ENCODE peak calls at places on chromosomes 11 and 22, in nine cellular contexts. X, M, E, I, W, D, U, Z and S are unnamed samples.

GRCh38 chr11:9104581-9104980 is 13.2 kb upstream of the SCUBE2 start:
- DNase-seq in I (no peak), M (no peak), D (no peak), W (no peak), E (no peak), Z (no peak), U (no peak), X (no peak), S (no peak)

GRCh38 chr11:128451651-128452470 is 135.5 kb downstream of the ETS1 start:
- DNase-seq in E (no peak), U (no peak), X (peak), M (peak), W (no peak), I (peak), D (no peak), Z (no peak), S (peak)

GRCh38 chr22:50302041-50302541 is 5.4 kb downstream of the PLXNB2 start:
- DNase-seq in M (no peak), I (no peak), D (no peak), X (no peak), W (no peak), U (no peak), Z (no peak), E (no peak), S (no peak)

GRCh38 chr11:46682773-46683752 is 17.4 kb downstream of the ARHGAP1 start:
- DNase-seq in I (no peak), M (no peak), W (no peak), X (no peak), Z (no peak), D (no peak), E (no peak), U (no peak), S (no peak)

GRCh38 chr11:2444301-2445106 is at the start of the genes KCNQ1 and TRPM5:
- DNase-seq in I (peak), W (peak), U (no peak), M (peak), E (peak), Z (peak), D (peak), X (peak), S (no peak)

GRCh38 chr22:50184541-50185383 is 951 bp upstream of the TRABD start:
- DNase-seq in U (no peak), D (no peak), I (no peak), Z (no peak), W (no peak), E (no peak), X (no peak), M (peak), S (no peak)

GRCh38 chr11:2741377-2742131 is 41.8 kb upstream of the KCNQ1OT1 start:
- DNase-seq in M (no peak), Z (no peak), U (no peak), W (no peak), X (no peak), E (peak), D (no peak), I (no peak), S (peak)

GRCh38 chr11:1877211-1878133 is 14.2 kb downstream of the PRR33 start:
- DNase-seq in W (no peak), M (peak), Z (no peak), I (no peak), X (no peak), U (no peak), E (no peak), D (peak), S (peak)

GRCh38 chr11:61828629-61829407 is 718 bp downstream of the FADS2 start:
- DNase-seq in X (peak), D (peak), M (peak), Z (no peak), W (peak), I (peak), U (no peak), E (peak), S (no peak)

GRCh38 chr11:82731691-82732277 is 1.9 kb downstream of the FAM181B start:
- DNase-seq in E (no peak), W (no peak), U (no peak), X (peak), D (no peak), I (no peak), Z (no peak), M (no peak), S (no peak)

GRCh38 chr22:50000587-50001387 is 11.8 kb downstream of the IL17REL start:
- DNase-seq in U (no peak), Z (no peak), E (no peak), M (no peak), W (no peak), D (no peak), I (no peak), X (no peak), S (no peak)

GRCh38 chr11:48088682-48089050 is 108.3 kb downstream of the PTPRJ start:
- DNase-seq in D (peak), U (peak), M (peak), Z (no peak), X (no peak), I (peak), E (no peak), W (no peak), S (no peak)

GRCh38 chr22:20130319-20130718 is 1.3 kb upstream of the ZDHHC8 start:
- DNase-seq in I (no peak), W (peak), Z (no peak), D (peak), E (no peak), M (no peak), U (no peak), X (no peak), S (no peak)

GRCh38 chr11:119169272-119169719 is 771 bp downstream of the NLRX1 start:
- DNase-seq in X (peak), Z (no peak), U (no peak), E (no peak), D (no peak), M (no peak), W (peak), I (no peak), S (no peak)

GRCh38 chr11:112797653-112798293 is 163.4 kb upstream of the NCAM1 start:
- DNase-seq in W (no peak), X (peak), E (no peak), I (peak), U (no peak), D (no peak), M (peak), Z (no peak), S (no peak)

GRCh38 chr11:1388763-1389102 is 1.0 kb upstream of the BRSK2 start:
- DNase-seq in Z (no peak), D (peak), X (peak), W (no peak), E (no peak), I (peak), U (no peak), M (no peak), S (no peak)

GRCh38 chr11:44539971-44540370 is 25.5 kb upstream of the CD82 start:
- DNase-seq in D (peak), X (no peak), W (no peak), I (peak), M (no peak), Z (no peak), U (no peak), E (no peak), S (no peak)

GRCh38 chr11:100687630-100688395 is 725 bp downstream of the ARHGAP42 start:
- DNase-seq in I (no peak), Z (no peak), E (peak), M (peak), X (peak), W (no peak), U (peak), D (peak), S (no peak)

GRCh38 chr11:66720223-66720898 is 8.7 kb downstream of the SPTBN2 start:
- DNase-seq in W (no peak), X (peak), E (peak), U (no peak), M (peak), Z (no peak), I (peak), D (peak), S (no peak)

GRCh38 chr22:50630376-50630775 is 2.4 kb upstream of the ARSA start:
- DNase-seq in Z (no peak), W (no peak), E (peak), M (no peak), U (no peak), I (no peak), X (no peak), D (no peak), S (no peak)

GRCh38 chr11:116577273-116577672 is 195.5 kb downstream of the BUD13 start:
- DNase-seq in Z (no peak), X (no peak), D (no peak), W (no peak), E (no peak), M (no peak), I (no peak), U (no peak), S (peak)

GRCh38 chr11:99320769-99321290 is 300.1 kb downstream of the CNTN5 start:
- DNase-seq in I (no peak), M (no peak), E (no peak), X (no peak), W (no peak), U (no peak), D (no peak), Z (no peak), S (no peak)

GRCh38 chr11:62881579-62882427 is 1.1 kb downstream of the SLC3A2 start:
- DNase-seq in W (peak), I (peak), E (peak), Z (peak), D (peak), U (peak), M (no peak), X (peak), S (peak)

GRCh38 chr11:69383946-69384547 is 90.1 kb downstream of the MYEOV start:
- DNase-seq in D (no peak), M (no peak), W (no peak), E (no peak), Z (no peak), X (no peak), I (no peak), U (no peak), S (peak)

GRCh38 chr11:128544625-128545024 is 42.7 kb downstream of the ETS1 start:
- DNase-seq in D (peak), M (no peak), Z (no peak), I (peak), E (no peak), U (no peak), W (no peak), X (peak), S (no peak)

GRCh38 chr11:111039982-111040381 is 205.5 kb upstream of the POU2AF2 start:
- DNase-seq in D (no peak), E (peak), X (no peak), I (no peak), Z (no peak), W (no peak), U (no peak), M (no peak), S (no peak)

GRCh38 chr11:87421422-87421821 is 383.7 kb downstream of the TMEM135 start:
- DNase-seq in D (peak), E (peak), Z (no peak), X (peak), M (peak), W (peak), I (peak), U (peak), S (no peak)

GRCh38 chr11:64745523-64746328 is 1.8 kb upstream of the RASGRP2 start:
- DNase-seq in M (peak), Z (peak), I (peak), X (peak), U (no peak), W (peak), D (no peak), E (peak), S (no peak)

GRCh38 chr11:44246726-44247125 is 63.2 kb downstream of the ALX4 start:
- DNase-seq in E (no peak), X (no peak), Z (no peak), U (no peak), D (no peak), W (no peak), M (no peak), I (no peak), S (no peak)

GRCh38 chr22:31173386-31174145 is 13.6 kb downstream of the RNF185 start:
- DNase-seq in Z (no peak), U (no peak), M (no peak), X (no peak), E (no peak), W (no peak), D (no peak), I (no peak), S (no peak)

GRCh38 chr11:126990716-126991480 is 9.7 kb downstream of the KIRREL3 start:
- DNase-seq in E (no peak), M (no peak), I (no peak), U (no peak), W (no peak), Z (no peak), X (peak), D (no peak), S (no peak)

GRCh38 chr11:75855191-75855590 is 40.2 kb downstream of the UVRAG start:
- DNase-seq in X (peak), D (no peak), U (no peak), I (no peak), M (no peak), E (no peak), Z (no peak), W (no peak), S (no peak)